ENCODE peak calls at places on chromosomes 11 and 22, in seven cellular contexts. One of them, this sample, is unnamed.

GRCh38 chr11:102864724-102865123 is 10.1 kb downstream of the MMP12 start:
- DNase-seq in colonic mucosa: no peak
- DNase-seq in astrocyte of the spinal cord: no peak
- DNase-seq in upper lobe of right lung: no peak
- DNase-seq in IMR-90: no peak
- DNase-seq in AG04449: no peak
- DNase-seq in neuronal stem cell: no peak
- DNase-seq in this sample: no peak

GRCh38 chr11:37496196-37496595 is 898.2 kb upstream of the RAG2 start:
- DNase-seq in colonic mucosa: no peak
- DNase-seq in astrocyte of the spinal cord: no peak
- DNase-seq in upper lobe of right lung: no peak
- DNase-seq in IMR-90: peak
- DNase-seq in AG04449: no peak
- DNase-seq in neuronal stem cell: no peak
- DNase-seq in this sample: no peak

GRCh38 chr11:111520565-111520964 is 6.0 kb downstream of the HOATZ start:
- DNase-seq in colonic mucosa: no peak
- DNase-seq in astrocyte of the spinal cord: peak
- DNase-seq in upper lobe of right lung: no peak
- DNase-seq in IMR-90: peak
- DNase-seq in AG04449: no peak
- DNase-seq in neuronal stem cell: no peak
- DNase-seq in this sample: no peak

GRCh38 chr11:72569966-72570892 is 104.0 kb downstream of the PDE2A start:
- DNase-seq in colonic mucosa: no peak
- DNase-seq in astrocyte of the spinal cord: peak
- DNase-seq in upper lobe of right lung: no peak
- DNase-seq in IMR-90: peak
- DNase-seq in AG04449: peak
- DNase-seq in neuronal stem cell: no peak
- DNase-seq in this sample: peak

GRCh38 chr22:24117942-24118341 is 63.3 kb upstream of the SUSD2 start:
- DNase-seq in colonic mucosa: no peak
- DNase-seq in astrocyte of the spinal cord: no peak
- DNase-seq in upper lobe of right lung: no peak
- DNase-seq in IMR-90: no peak
- DNase-seq in AG04449: no peak
- DNase-seq in neuronal stem cell: no peak
- DNase-seq in this sample: no peak

GRCh38 chr11:110833033-110833484 is 120.8 kb upstream of the ARHGAP20 start:
- DNase-seq in colonic mucosa: no peak
- DNase-seq in astrocyte of the spinal cord: peak
- DNase-seq in upper lobe of right lung: no peak
- DNase-seq in IMR-90: peak
- DNase-seq in AG04449: no peak
- DNase-seq in neuronal stem cell: no peak
- DNase-seq in this sample: no peak

GRCh38 chr11:86182976-86183584 is 61.5 kb upstream of the EED start:
- DNase-seq in colonic mucosa: peak
- DNase-seq in astrocyte of the spinal cord: no peak
- DNase-seq in upper lobe of right lung: no peak
- DNase-seq in IMR-90: peak
- DNase-seq in AG04449: no peak
- DNase-seq in neuronal stem cell: no peak
- DNase-seq in this sample: no peak

GRCh38 chr11:103294516-103294915 is 185.3 kb downstream of the DYNC2H1 start:
- DNase-seq in colonic mucosa: no peak
- DNase-seq in astrocyte of the spinal cord: no peak
- DNase-seq in upper lobe of right lung: no peak
- DNase-seq in IMR-90: peak
- DNase-seq in AG04449: no peak
- DNase-seq in neuronal stem cell: no peak
- DNase-seq in this sample: no peak

GRCh38 chr11:43923327-43924111 is 18.9 kb upstream of the C11orf96 start:
- DNase-seq in colonic mucosa: no peak
- DNase-seq in astrocyte of the spinal cord: peak
- DNase-seq in upper lobe of right lung: no peak
- DNase-seq in IMR-90: peak
- DNase-seq in AG04449: no peak
- DNase-seq in neuronal stem cell: no peak
- DNase-seq in this sample: no peak

GRCh38 chr11:65448418-65449196 is 26.0 kb downstream of the NEAT1 start:
- DNase-seq in colonic mucosa: no peak
- DNase-seq in astrocyte of the spinal cord: peak
- DNase-seq in upper lobe of right lung: no peak
- DNase-seq in IMR-90: peak
- DNase-seq in AG04449: no peak
- DNase-seq in neuronal stem cell: no peak
- DNase-seq in this sample: peak

GRCh38 chr11:67056640-67057409 is at the start of gene RHOD:
- DNase-seq in colonic mucosa: peak
- DNase-seq in astrocyte of the spinal cord: no peak
- DNase-seq in upper lobe of right lung: peak
- DNase-seq in IMR-90: no peak
- DNase-seq in AG04449: no peak
- DNase-seq in neuronal stem cell: peak
- DNase-seq in this sample: no peak

GRCh38 chr11:132126973-132127900 is 756.8 kb downstream of the NTM start:
- DNase-seq in colonic mucosa: peak
- DNase-seq in astrocyte of the spinal cord: peak
- DNase-seq in upper lobe of right lung: no peak
- DNase-seq in IMR-90: peak
- DNase-seq in AG04449: peak
- DNase-seq in neuronal stem cell: peak
- DNase-seq in this sample: peak

GRCh38 chr11:122293298-122294023 is 177.4 kb upstream of the BLID start:
- DNase-seq in colonic mucosa: no peak
- DNase-seq in astrocyte of the spinal cord: no peak
- DNase-seq in upper lobe of right lung: no peak
- DNase-seq in IMR-90: peak
- DNase-seq in AG04449: no peak
- DNase-seq in neuronal stem cell: no peak
- DNase-seq in this sample: no peak

GRCh38 chr11:86047275-86047991 is 21.5 kb downstream of the PICALM start:
- DNase-seq in colonic mucosa: no peak
- DNase-seq in astrocyte of the spinal cord: no peak
- DNase-seq in upper lobe of right lung: no peak
- DNase-seq in IMR-90: peak
- DNase-seq in AG04449: no peak
- DNase-seq in neuronal stem cell: no peak
- DNase-seq in this sample: no peak

GRCh38 chr22:45014658-45015057 is 4.9 kb upstream of the PHF21B start:
- DNase-seq in colonic mucosa: no peak
- DNase-seq in astrocyte of the spinal cord: no peak
- DNase-seq in upper lobe of right lung: no peak
- DNase-seq in IMR-90: no peak
- DNase-seq in AG04449: no peak
- DNase-seq in neuronal stem cell: no peak
- DNase-seq in this sample: no peak

GRCh38 chr11:120404495-120404894 is 68.3 kb downstream of the ARHGEF12 start:
- DNase-seq in colonic mucosa: no peak
- DNase-seq in astrocyte of the spinal cord: no peak
- DNase-seq in upper lobe of right lung: no peak
- DNase-seq in IMR-90: no peak
- DNase-seq in AG04449: no peak
- DNase-seq in neuronal stem cell: no peak
- DNase-seq in this sample: no peak

GRCh38 chr22:29031236-29031982 is 30.2 kb downstream of the C22orf31 start:
- DNase-seq in colonic mucosa: peak
- DNase-seq in astrocyte of the spinal cord: peak
- DNase-seq in upper lobe of right lung: peak
- DNase-seq in IMR-90: peak
- DNase-seq in AG04449: peak
- DNase-seq in neuronal stem cell: peak
- DNase-seq in this sample: no peak

GRCh38 chr11:72826191-72826941 is 12.2 kb downstream of the ATG16L2 start:
- DNase-seq in colonic mucosa: no peak
- DNase-seq in astrocyte of the spinal cord: no peak
- DNase-seq in upper lobe of right lung: peak
- DNase-seq in IMR-90: no peak
- DNase-seq in AG04449: no peak
- DNase-seq in neuronal stem cell: no peak
- DNase-seq in this sample: no peak

GRCh38 chr11:16612234-16612571 is 126.2 kb upstream of the C11orf58 start:
- DNase-seq in colonic mucosa: no peak
- DNase-seq in astrocyte of the spinal cord: no peak
- DNase-seq in upper lobe of right lung: no peak
- DNase-seq in IMR-90: no peak
- DNase-seq in AG04449: no peak
- DNase-seq in neuronal stem cell: no peak
- DNase-seq in this sample: no peak

GRCh38 chr11:6270584-6271246 is 11.1 kb downstream of the CCKBR start:
- DNase-seq in colonic mucosa: no peak
- DNase-seq in astrocyte of the spinal cord: no peak
- DNase-seq in upper lobe of right lung: no peak
- DNase-seq in IMR-90: no peak
- DNase-seq in AG04449: no peak
- DNase-seq in neuronal stem cell: no peak
- DNase-seq in this sample: no peak

GRCh38 chr11:126317681-126318641 is 14.1 kb downstream of the DCPS start:
- DNase-seq in colonic mucosa: peak
- DNase-seq in astrocyte of the spinal cord: peak
- DNase-seq in upper lobe of right lung: peak
- DNase-seq in IMR-90: peak
- DNase-seq in AG04449: peak
- DNase-seq in neuronal stem cell: no peak
- DNase-seq in this sample: peak

GRCh38 chr11:59173080-59173963 is 1.4 kb downstream of the DTX4 start:
- DNase-seq in colonic mucosa: peak
- DNase-seq in astrocyte of the spinal cord: no peak
- DNase-seq in upper lobe of right lung: peak
- DNase-seq in IMR-90: peak
- DNase-seq in AG04449: no peak
- DNase-seq in neuronal stem cell: no peak
- DNase-seq in this sample: no peak

GRCh38 chr22:20243545-20244249 is 24.4 kb downstream of the RTN4R start:
- DNase-seq in colonic mucosa: peak
- DNase-seq in astrocyte of the spinal cord: peak
- DNase-seq in upper lobe of right lung: peak
- DNase-seq in IMR-90: peak
- DNase-seq in AG04449: peak
- DNase-seq in neuronal stem cell: no peak
- DNase-seq in this sample: peak

GRCh38 chr22:44703269-44703870 is 1.4 kb downstream of the PRR5 start:
- DNase-seq in colonic mucosa: no peak
- DNase-seq in astrocyte of the spinal cord: no peak
- DNase-seq in upper lobe of right lung: no peak
- DNase-seq in IMR-90: no peak
- DNase-seq in AG04449: no peak
- DNase-seq in neuronal stem cell: no peak
- DNase-seq in this sample: no peak

GRCh38 chr11:122599434-122599833 is 56.1 kb upstream of the UBASH3B start:
- DNase-seq in colonic mucosa: no peak
- DNase-seq in astrocyte of the spinal cord: no peak
- DNase-seq in upper lobe of right lung: no peak
- DNase-seq in IMR-90: no peak
- DNase-seq in AG04449: no peak
- DNase-seq in neuronal stem cell: no peak
- DNase-seq in this sample: no peak

GRCh38 chr22:36988075-36988474 is 31.2 kb downstream of the TST start:
- DNase-seq in colonic mucosa: no peak
- DNase-seq in astrocyte of the spinal cord: no peak
- DNase-seq in upper lobe of right lung: no peak
- DNase-seq in IMR-90: no peak
- DNase-seq in AG04449: no peak
- DNase-seq in neuronal stem cell: no peak
- DNase-seq in this sample: peak

GRCh38 chr11:19715373-19715772 is 2.7 kb downstream of the NAV2 start:
- DNase-seq in colonic mucosa: no peak
- DNase-seq in astrocyte of the spinal cord: peak
- DNase-seq in upper lobe of right lung: no peak
- DNase-seq in IMR-90: peak
- DNase-seq in AG04449: peak
- DNase-seq in neuronal stem cell: no peak
- DNase-seq in this sample: no peak

GRCh38 chr11:19714093-19714386 is 1.4 kb downstream of the NAV2 start:
- DNase-seq in colonic mucosa: no peak
- DNase-seq in astrocyte of the spinal cord: peak
- DNase-seq in upper lobe of right lung: peak
- DNase-seq in IMR-90: peak
- DNase-seq in AG04449: no peak
- DNase-seq in neuronal stem cell: no peak
- DNase-seq in this sample: no peak

GRCh38 chr11:19712281-19713220 is at the start of gene NAV2:
- DNase-seq in colonic mucosa: peak
- DNase-seq in astrocyte of the spinal cord: peak
- DNase-seq in upper lobe of right lung: peak
- DNase-seq in IMR-90: peak
- DNase-seq in AG04449: no peak
- DNase-seq in neuronal stem cell: peak
- DNase-seq in this sample: peak

GRCh38 chr11:19713221-19714092 is 820 bp downstream of the NAV2 start:
- DNase-seq in colonic mucosa: no peak
- DNase-seq in astrocyte of the spinal cord: peak
- DNase-seq in upper lobe of right lung: no peak
- DNase-seq in IMR-90: no peak
- DNase-seq in AG04449: no peak
- DNase-seq in neuronal stem cell: no peak
- DNase-seq in this sample: no peak

GRCh38 chr11:19714387-19715363 is 2.0 kb downstream of the NAV2 start:
- DNase-seq in colonic mucosa: no peak
- DNase-seq in astrocyte of the spinal cord: peak
- DNase-seq in upper lobe of right lung: peak
- DNase-seq in IMR-90: peak
- DNase-seq in AG04449: no peak
- DNase-seq in neuronal stem cell: no peak
- DNase-seq in this sample: peak
- H3K4me3 ChIP-seq in colonic mucosa: peak
- H3K4me3 ChIP-seq in astrocyte of the spinal cord: peak
- H3K4me3 ChIP-seq in upper lobe of right lung: peak
- H3K4me3 ChIP-seq in IMR-90: peak
- H3K4me3 ChIP-seq in AG04449: peak
- H3K4me3 ChIP-seq in neuronal stem cell: peak
- H3K4me3 ChIP-seq in this sample: peak

GRCh38 chr11:133836076-133836548 is 9.2 kb downstream of the SPATA19 start:
- DNase-seq in colonic mucosa: no peak
- DNase-seq in astrocyte of the spinal cord: no peak
- DNase-seq in upper lobe of right lung: no peak
- DNase-seq in IMR-90: no peak
- DNase-seq in AG04449: no peak
- DNase-seq in neuronal stem cell: no peak
- DNase-seq in this sample: no peak
- H3K4me3 ChIP-seq in colonic mucosa: no peak
- H3K4me3 ChIP-seq in astrocyte of the spinal cord: no peak
- H3K4me3 ChIP-seq in upper lobe of right lung: no peak
- H3K4me3 ChIP-seq in IMR-90: no peak
- H3K4me3 ChIP-seq in AG04449: no peak
- H3K4me3 ChIP-seq in neuronal stem cell: no peak
- H3K4me3 ChIP-seq in this sample: no peak

GRCh38 chr22:17264321-17265052 is 45.3 kb upstream of the ADA2 start:
- DNase-seq in colonic mucosa: no peak
- DNase-seq in astrocyte of the spinal cord: peak
- DNase-seq in upper lobe of right lung: no peak
- DNase-seq in IMR-90: peak
- DNase-seq in AG04449: no peak
- DNase-seq in neuronal stem cell: no peak
- DNase-seq in this sample: no peak
- H3K4me3 ChIP-seq in colonic mucosa: no peak
- H3K4me3 ChIP-seq in astrocyte of the spinal cord: no peak
- H3K4me3 ChIP-seq in upper lobe of right lung: no peak
- H3K4me3 ChIP-seq in IMR-90: no peak
- H3K4me3 ChIP-seq in AG04449: no peak
- H3K4me3 ChIP-seq in neuronal stem cell: peak
- H3K4me3 ChIP-seq in this sample: no peak

GRCh38 chr11:128482512-128483191 is 104.7 kb downstream of the ETS1 start:
- DNase-seq in colonic mucosa: no peak
- DNase-seq in astrocyte of the spinal cord: peak
- DNase-seq in upper lobe of right lung: no peak
- DNase-seq in IMR-90: peak
- DNase-seq in AG04449: no peak
- DNase-seq in neuronal stem cell: no peak
- DNase-seq in this sample: no peak
- H3K4me3 ChIP-seq in colonic mucosa: no peak
- H3K4me3 ChIP-seq in astrocyte of the spinal cord: no peak
- H3K4me3 ChIP-seq in upper lobe of right lung: peak
- H3K4me3 ChIP-seq in IMR-90: no peak
- H3K4me3 ChIP-seq in AG04449: no peak
- H3K4me3 ChIP-seq in neuronal stem cell: no peak
- H3K4me3 ChIP-seq in this sample: no peak

This sample was measured in lower leg skin.